ENCODE peak calls at places on chromosomes 5 and 9, in four cellular contexts. U is GM12878, G is HepG2, S is K562. B is an unnamed sample.

GRCh38 chr9:88355166-88355565 is 33.1 kb upstream of the SPIN1 start:
- DNase-seq in S (no peak), G (no peak), U (no peak), B (no peak)

GRCh38 chr5:115184780-115185179 is 15.1 kb upstream of the TRIM36 start:
- DNase-seq in G (no peak), U (no peak), S (no peak), B (no peak)

GRCh38 chr9:94827584-94828304 is 101.2 kb downstream of the AOPEP start:
- DNase-seq in G (peak), U (no peak), S (no peak), B (no peak)

GRCh38 chr5:61626639-61627282 is 294.7 kb downstream of the ZSWIM6 start:
- DNase-seq in U (no peak), S (no peak), G (no peak), B (no peak)

GRCh38 chr9:89312154-89312616 is 1.2 kb downstream of the CKS2 start:
- DNase-seq in S (peak), G (no peak), U (no peak), B (no peak)

GRCh38 chr9:136186386-136186785 is 18.5 kb downstream of the LHX3 start:
- DNase-seq in U (no peak), S (no peak), G (no peak), B (no peak)

GRCh38 chr9:109349431-109349846 is 28.6 kb upstream of the EPB41L4B start:
- DNase-seq in U (no peak), G (no peak), S (no peak), B (no peak)

GRCh38 chr5:170028124-170028523 is 47.8 kb upstream of the INSYN2B start:
- DNase-seq in S (no peak), G (no peak), U (no peak), B (no peak)

GRCh38 chr5:80376557-80376956 is 31.3 kb upstream of the ZFYVE16 start:
- DNase-seq in U (no peak), G (no peak), S (no peak), B (no peak)

GRCh38 chr5:5939724-5940370 is 438.5 kb downstream of the MED10 start:
- DNase-seq in U (no peak), G (no peak), S (no peak), B (no peak)

GRCh38 chr5:72122619-72123018 is 15.3 kb downstream of the MAP1B start:
- DNase-seq in G (no peak), U (no peak), S (no peak), B (no peak)

GRCh38 chr5:151684690-151685361 is 1.9 kb downstream of the SPARC start:
- DNase-seq in G (no peak), U (no peak), S (peak), B (peak)

GRCh38 chr5:652773-653350 is 40.3 kb downstream of the TPPP start:
- DNase-seq in G (no peak), S (no peak), U (no peak), B (no peak)

GRCh38 chr5:131536849-131537448 is 98.1 kb downstream of the RAPGEF6 start:
- DNase-seq in S (no peak), U (no peak), G (no peak), B (no peak)

GRCh38 chr5:105836263-105836662 is 1834.5 kb downstream of the EFNA5 start:
- DNase-seq in G (no peak), U (no peak), S (no peak), B (no peak)

GRCh38 chr9:110850401-110851135 is 182.0 kb downstream of the MUSK start:
- DNase-seq in U (no peak), G (no peak), S (no peak), B (no peak)

GRCh38 chr9:96769989-96770388 is 7.9 kb downstream of the ZNF510 start:
- DNase-seq in S (no peak), U (no peak), G (no peak), B (no peak)

GRCh38 chr9:126301985-126302603 is 24.5 kb upstream of the MVB12B start:
- DNase-seq in S (peak), G (peak), U (no peak), B (peak)

GRCh38 chr9:89418882-89419641 is 78.9 kb downstream of the SEMA4D start:
- DNase-seq in G (no peak), S (no peak), U (no peak), B (no peak)

GRCh38 chr5:124477577-124477976 is 268.9 kb downstream of the ZNF608 start:
- DNase-seq in S (no peak), U (no peak), G (no peak), B (no peak)

GRCh38 chr5:136998864-136999263 is 500.3 kb downstream of the SPOCK1 start:
- DNase-seq in G (no peak), S (no peak), U (no peak), B (no peak)

GRCh38 chr5:136992796-136993489 is 506.2 kb downstream of the SPOCK1 start:
- DNase-seq in U (no peak), S (no peak), G (no peak), B (no peak)

GRCh38 chr5:136999787-137000186 is 499.3 kb downstream of the SPOCK1 start:
- DNase-seq in U (no peak), S (no peak), G (no peak), B (no peak)

DNA sequence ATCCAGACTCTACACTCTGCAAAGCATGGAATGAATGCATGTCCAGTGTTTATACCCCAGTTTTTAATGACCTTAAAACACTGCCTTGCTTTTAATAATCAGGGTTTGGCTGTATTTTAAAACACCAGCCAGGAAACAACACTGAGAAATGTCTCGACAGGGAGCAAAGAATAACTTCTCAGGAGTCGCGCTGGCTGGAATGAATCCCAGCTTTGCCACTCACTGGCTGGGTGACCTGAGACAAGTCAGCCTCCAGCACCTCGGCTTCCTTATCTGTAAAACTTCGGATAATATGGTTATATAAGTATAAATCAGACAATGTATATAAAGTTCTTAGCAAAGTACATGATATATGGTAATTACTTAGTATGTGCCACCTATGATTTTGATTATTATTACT is 505.0 kb downstream of the SPOCK1 start:
- DNase-seq in S (no peak), U (no peak), G (no peak), B (no peak)
- TF ChIP-seq ESRRA in S (no peak), U (no peak), G (no peak), B (no peak)

DNA sequence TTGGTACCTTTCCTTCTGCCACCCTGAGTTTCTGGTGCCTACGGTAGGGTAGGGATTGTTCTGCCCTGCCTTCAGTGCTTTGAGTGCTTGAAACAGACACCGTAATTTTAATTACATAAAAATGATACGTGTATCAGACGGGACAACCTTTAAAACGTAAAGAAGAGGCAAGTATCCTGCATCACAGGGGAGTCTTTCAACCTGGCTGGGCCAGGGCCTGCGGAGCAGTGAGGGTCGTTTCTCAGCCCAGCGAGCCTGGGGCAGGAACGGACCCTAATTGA is 480 bp upstream of the DAB2IP start:
- DNase-seq in G (no peak), S (no peak), U (no peak), B (no peak)
- TF ChIP-seq CBFB in G (no peak), S (no peak), U (no peak), B (no peak)

DNA sequence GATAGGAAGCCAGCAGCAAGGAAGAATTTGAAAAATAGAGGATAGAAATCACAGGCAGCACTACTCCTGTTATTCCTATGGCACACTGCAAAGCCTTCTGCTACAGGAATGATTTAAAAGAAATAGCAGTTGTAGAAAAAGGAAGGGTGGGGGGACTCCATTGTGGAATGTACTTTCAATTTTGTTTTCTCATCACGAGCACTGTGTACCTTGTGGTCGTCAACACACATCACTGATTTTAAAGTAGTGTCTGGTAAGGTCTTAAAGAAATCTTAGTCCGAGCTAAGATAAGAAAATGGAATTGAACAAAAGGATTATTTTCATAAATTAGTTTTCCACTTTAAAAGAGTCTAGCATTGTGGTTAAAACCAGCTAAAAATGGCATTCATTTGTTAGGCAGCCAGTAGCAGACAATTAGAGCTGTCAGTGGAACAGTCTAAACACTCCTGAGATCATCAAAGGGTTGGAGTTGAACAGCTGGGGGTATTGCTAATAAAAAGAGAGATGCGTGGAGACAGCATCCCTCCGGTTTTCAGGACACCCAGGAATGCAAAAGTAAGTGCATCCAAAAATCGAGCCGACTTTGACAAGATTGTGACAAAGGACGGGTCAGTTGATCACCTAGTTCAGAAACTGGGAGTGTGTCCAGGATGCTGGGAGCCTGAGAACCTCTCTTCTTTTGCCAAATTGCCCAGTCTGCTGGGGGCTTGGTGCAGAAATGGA is 97.8 kb upstream of the WWC1 start:
- DNase-seq in U (no peak), S (no peak), G (no peak), B (no peak)
- TF ChIP-seq ESRRA in U (no peak), S (no peak), G (no peak), B (no peak)

GRCh38 chr5:38189031-38189632 is 69.2 kb upstream of the EGFLAM start:
- DNase-seq in S (no peak), G (peak), U (no peak), B (no peak)
- TF ChIP-seq CBFB in S (no peak), G (no peak), U (no peak), B (no peak)

B was measured in WTC11.